ENCODE peak calls at places on chromosomes 1 and 21, in eight cellular contexts. H is sigmoid colon, J is pancreas, M is thoracic aorta, F is endodermal cell, G is heart right ventricle, W is breast epithelium, X is body of pancreas. K is an unnamed sample.

GRCh38 chr1:42753070-42753469 is 13.0 kb upstream of the CLDN19 start:
- DNase-seq in H (no peak), J (no peak), M (no peak), F (no peak), G (no peak), W (no peak), X (no peak), K (no peak)

GRCh38 chr1:112904071-112904830 is 51.7 kb downstream of the SLC16A1 start:
- DNase-seq in H (no peak), J (no peak), M (no peak), F (no peak), G (no peak), W (no peak), X (no peak), K (no peak)

GRCh38 chr1:21865943-21866628 is 54.0 kb downstream of the LDLRAD2 start:
- DNase-seq in H (no peak), J (no peak), M (no peak), F (peak; percentile 84), G (no peak), W (no peak), X (no peak), K (no peak)

GRCh38 chr1:159756397-159756796 is 24.4 kb upstream of the DUSP23 start:
- DNase-seq in H (no peak), J (no peak), M (no peak), F (no peak), G (no peak), W (no peak), X (no peak), K (no peak)

GRCh38 chr1:23801876-23802275 is 1.3 kb upstream of the GALE start:
- DNase-seq in H (no peak), J (no peak), M (no peak), F (no peak), G (no peak), W (no peak), X (no peak), K (no peak)

GRCh38 chr1:8027748-8028631 is 1.9 kb upstream of the ERRFI1 start:
- DNase-seq in H (no peak), J (no peak), M (no peak), F (no peak), G (no peak), W (no peak), X (no peak), K (no peak)

GRCh38 chr21:45091540-45092322 is 17.4 kb downstream of the ADARB1 start:
- DNase-seq in H (no peak), J (no peak), M (no peak), F (no peak), G (no peak), W (no peak), X (no peak), K (no peak)

GRCh38 chr1:160726114-160726497 is 12.9 kb upstream of the SLAMF7 start:
- DNase-seq in H (no peak), J (no peak), M (no peak), F (no peak), G (no peak), W (no peak), X (no peak), K (no peak)

GRCh38 chr1:211609120-211610024 is 30.4 kb upstream of the SLC30A1 start:
- DNase-seq in H (no peak), J (no peak), M (no peak), F (no peak), G (no peak), W (no peak), X (no peak), K (no peak)

GRCh38 chr1:225131869-225132268 is 202.4 kb downstream of the DNAH14 start:
- DNase-seq in H (no peak), J (no peak), M (no peak), F (no peak), G (no peak), W (no peak), X (no peak), K (no peak)

GRCh38 chr1:40699787-40700186 is 8.3 kb downstream of the NFYC start:
- DNase-seq in H (no peak), J (no peak), M (no peak), F (no peak), G (no peak), W (no peak), X (no peak), K (no peak)

DNA sequence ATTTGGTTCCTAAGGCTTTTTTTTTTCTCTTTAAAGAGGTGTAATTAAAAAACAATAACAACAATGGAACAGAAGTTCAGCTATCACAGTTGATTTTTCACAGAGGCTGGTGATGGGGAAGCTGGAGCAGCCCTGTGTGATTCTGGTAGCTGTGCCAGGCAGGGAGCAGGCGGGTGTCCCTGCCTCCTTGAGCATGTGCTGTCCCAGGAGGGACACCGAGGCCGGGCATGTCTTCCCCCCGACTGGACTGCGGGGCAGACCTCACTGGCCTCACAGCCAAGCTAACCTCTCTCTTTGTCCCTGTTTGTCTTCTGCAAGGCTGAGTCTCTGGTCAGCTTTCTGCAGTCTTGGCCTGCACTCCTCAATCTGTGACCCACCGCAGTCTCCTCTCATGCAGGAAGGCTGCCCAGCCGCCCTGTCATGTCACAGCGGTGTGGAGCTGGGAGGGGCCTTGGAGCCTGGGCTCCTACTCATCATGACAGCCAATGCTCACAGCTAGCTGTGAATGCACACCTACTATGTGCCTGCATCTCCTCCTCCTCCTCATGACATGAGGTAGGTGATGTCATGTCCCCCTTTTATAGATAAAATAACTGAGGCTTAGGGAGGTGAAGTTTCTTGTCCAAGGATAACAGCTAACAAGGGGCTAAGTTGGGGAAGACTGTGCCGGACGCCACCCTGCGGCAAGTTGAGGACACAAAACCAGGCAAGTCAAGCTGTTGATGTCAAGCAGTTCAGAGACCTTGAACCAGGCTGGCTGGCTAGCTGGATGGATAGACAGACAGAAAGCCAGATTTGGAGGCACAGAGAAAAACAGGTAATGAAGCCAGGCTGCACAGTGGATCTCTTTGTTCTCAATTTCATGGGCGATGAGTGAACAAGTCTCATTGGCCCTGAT is 10.2 kb upstream of the ACTL8 start:
- DNase-seq in H (no peak), J (no peak), M (no peak), F (peak; percentile 68), G (no peak), W (no peak), X (no peak), K (no peak)
- TF ChIP-seq CTCF in H (no peak), J (no peak), M (no peak), F (peak; percentile 43), G (no peak), W (no peak), X (no peak), K (no peak)

GRCh38 chr1:47227370-47228232 is 4.4 kb downstream of the TAL1 start:
- DNase-seq in H (no peak), J (no peak), M (no peak), F (no peak), G (no peak), W (no peak), X (no peak), K (no peak)

GRCh38 chr1:47223921-47224675 is 7.9 kb downstream of the TAL1 start:
- DNase-seq in H (no peak), J (no peak), M (no peak), F (peak; percentile 52), G (no peak), W (no peak), X (no peak), K (peak; percentile 9)

GRCh38 chr1:47225430-47226100 is 6.5 kb downstream of the TAL1 start:
- DNase-seq in H (no peak), J (no peak), M (no peak), F (peak; percentile 72), G (no peak), W (no peak), X (no peak), K (peak; percentile 10)

GRCh38 chr1:47224676-47225399 is 7.2 kb downstream of the TAL1 start:
- DNase-seq in H (no peak), J (no peak), M (no peak), F (peak; percentile 74), G (no peak), W (no peak), X (no peak), K (peak; percentile 12)

DNA sequence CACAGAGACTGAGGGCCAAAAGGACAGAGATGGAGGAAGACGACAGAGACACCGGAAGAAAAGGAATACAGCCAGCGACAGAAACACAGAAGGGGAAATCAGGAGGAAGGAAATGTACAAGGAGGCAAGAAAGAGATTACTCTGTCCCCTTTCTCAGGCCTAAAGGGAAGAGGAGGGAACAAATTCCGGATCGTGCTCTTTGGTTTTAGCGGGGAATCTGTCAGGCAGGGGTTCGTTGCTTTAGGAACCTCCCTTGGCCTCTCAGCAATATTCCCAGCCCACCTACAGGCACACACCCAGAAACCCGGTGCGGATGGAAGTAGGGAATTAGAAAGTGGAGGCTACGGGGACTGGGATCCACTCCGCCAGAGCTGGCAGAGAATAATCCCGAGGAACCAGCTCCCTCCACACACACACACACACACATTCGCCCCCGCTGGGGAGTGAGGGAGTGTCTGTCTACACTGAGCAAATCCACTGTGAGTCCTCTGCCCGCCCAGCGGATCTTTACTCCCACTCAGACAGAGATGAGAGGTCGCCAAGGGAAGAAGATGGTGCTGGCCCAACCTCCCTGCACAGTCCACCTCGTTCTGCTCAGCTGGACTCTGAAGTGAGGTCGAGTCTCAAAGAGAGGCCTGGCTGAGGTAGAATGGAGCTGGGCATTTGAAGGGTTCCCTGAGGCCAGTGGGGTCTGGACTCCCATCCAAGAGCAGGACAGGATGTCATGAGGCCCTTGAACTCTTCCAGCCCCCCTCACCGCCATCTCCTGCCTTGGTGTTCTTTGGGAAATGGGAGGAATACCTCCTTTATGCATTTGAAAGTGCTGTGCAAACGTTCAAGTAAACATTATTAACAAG is 5.7 kb downstream of the TAL1 start:
- DNase-seq in H (no peak), J (no peak), M (no peak), F (peak; percentile 65), G (no peak), W (no peak), X (no peak), K (peak; percentile 12)
- H3K4me3 ChIP-seq in H (no peak overlapping the region), J (no peak overlapping the region), M (peak overlapping the region; percentile 65), F (peak overlapping the region; percentile 49), G (no peak overlapping the region), W (peak overlapping the region; percentile 32), X (no peak overlapping the region), K (no peak overlapping the region)

GRCh38 chr1:247037483-247038320 is 29.8 kb upstream of the ZNF695 start:
- DNase-seq in H (no peak), J (no peak), M (no peak), F (no peak), G (no peak), W (no peak), X (no peak), K (no peak)
- H3K9me3 ChIP-seq in H (peaks cover 48% of the 10 kb centered on the region), J (peaks cover 10% of the 10 kb centered on the region), M (peaks cover 61% of the 10 kb centered on the region), F (peaks cover 98% of the 10 kb centered on the region), G (peaks cover 100% of the 10 kb centered on the region), W (peaks cover 90% of the 10 kb centered on the region), X (peaks cover 31% of the 10 kb centered on the region), K (no peaks in the 10 kb centered on the region)

GRCh38 chr1:9375912-9376311 is 83.2 kb downstream of the SPSB1 start:
- DNase-seq in H (no peak), J (no peak), M (peak; percentile 17), F (no peak), G (peak; percentile 60), W (no peak), X (no peak), K (peak; percentile 80)

GRCh38 chr1:9376430-9376829 is 83.7 kb downstream of the SPSB1 start:
- DNase-seq in H (no peak), J (no peak), M (no peak), F (no peak), G (no peak), W (no peak), X (no peak), K (peak; percentile 52)

GRCh38 chr1:9374748-9375345 is 82.2 kb downstream of the SPSB1 start:
- DNase-seq in H (no peak), J (no peak), M (no peak), F (peak; percentile 66), G (no peak), W (no peak), X (no peak), K (no peak)

GRCh38 chr1:9376886-9377333 is 84.2 kb downstream of the SPSB1 start:
- DNase-seq in H (peak; percentile 96), J (no peak), M (no peak), F (no peak), G (peak; percentile 41), W (no peak), X (peak; percentile 40), K (peak; percentile 85)

GRCh38 chr1:9378801-9379200 is 86.1 kb downstream of the SPSB1 start:
- DNase-seq in H (no peak), J (no peak), M (no peak), F (no peak), G (no peak), W (no peak), X (no peak), K (no peak)
- TF ChIP-seq CTCF in H (no peak), J (no peak), M (no peak), F (peak; percentile 31), G (no peak), W (no peak), X (no peak), K (no peak)

K was measured in uterus.